ENCODE peak calls at places on chromosomes 1 and 21, in eight cellular contexts. One of them, this sample, is unnamed.

GRCh38 chr1:170162385-170163226 is 16.8 kb downstream of the NTMT2 start:
- DNase-seq in nephron progenitor cell: peak
- DNase-seq in activated CD4-positive, alpha-beta T cell treated with anti-CD3 and anti-CD28 coated beads for 36 hours: no peak
- DNase-seq in CD8-positive, alpha-beta T cell: no peak
- DNase-seq in amniotic stem cell: peak
- DNase-seq in hypothalamus: no peak
- DNase-seq in ovary: peak
- DNase-seq in caudate nucleus: no peak
- DNase-seq in this sample: peak

GRCh38 chr1:238052496-238053266 is 162.0 kb upstream of the ZP4 start:
- DNase-seq in nephron progenitor cell: no peak
- DNase-seq in activated CD4-positive, alpha-beta T cell treated with anti-CD3 and anti-CD28 coated beads for 36 hours: no peak
- DNase-seq in CD8-positive, alpha-beta T cell: no peak
- DNase-seq in amniotic stem cell: no peak
- DNase-seq in hypothalamus: no peak
- DNase-seq in ovary: no peak
- DNase-seq in caudate nucleus: no peak
- DNase-seq in this sample: no peak

GRCh38 chr1:42926870-42927242 is 31.8 kb downstream of the SLC2A1 start:
- DNase-seq in nephron progenitor cell: no peak
- DNase-seq in activated CD4-positive, alpha-beta T cell treated with anti-CD3 and anti-CD28 coated beads for 36 hours: no peak
- DNase-seq in CD8-positive, alpha-beta T cell: no peak
- DNase-seq in amniotic stem cell: no peak
- DNase-seq in hypothalamus: no peak
- DNase-seq in ovary: no peak
- DNase-seq in caudate nucleus: no peak
- DNase-seq in this sample: no peak

GRCh38 chr1:62058951-62059350 is 135.7 kb upstream of the L1TD1 start:
- DNase-seq in nephron progenitor cell: no peak
- DNase-seq in activated CD4-positive, alpha-beta T cell treated with anti-CD3 and anti-CD28 coated beads for 36 hours: no peak
- DNase-seq in CD8-positive, alpha-beta T cell: no peak
- DNase-seq in amniotic stem cell: no peak
- DNase-seq in hypothalamus: no peak
- DNase-seq in ovary: no peak
- DNase-seq in caudate nucleus: no peak
- DNase-seq in this sample: no peak

GRCh38 chr1:63883494-63884235 is 109.8 kb downstream of the ROR1 start:
- DNase-seq in nephron progenitor cell: no peak
- DNase-seq in activated CD4-positive, alpha-beta T cell treated with anti-CD3 and anti-CD28 coated beads for 36 hours: no peak
- DNase-seq in CD8-positive, alpha-beta T cell: no peak
- DNase-seq in amniotic stem cell: no peak
- DNase-seq in hypothalamus: no peak
- DNase-seq in ovary: no peak
- DNase-seq in caudate nucleus: no peak
- DNase-seq in this sample: peak

GRCh38 chr1:3763351-3764125 is 9.0 kb upstream of the SMIM1 start:
- DNase-seq in nephron progenitor cell: no peak
- DNase-seq in activated CD4-positive, alpha-beta T cell treated with anti-CD3 and anti-CD28 coated beads for 36 hours: no peak
- DNase-seq in CD8-positive, alpha-beta T cell: no peak
- DNase-seq in amniotic stem cell: no peak
- DNase-seq in hypothalamus: no peak
- DNase-seq in ovary: no peak
- DNase-seq in caudate nucleus: no peak
- DNase-seq in this sample: no peak

GRCh38 chr1:9284061-9284460 is 8.6 kb upstream of the SPSB1 start:
- DNase-seq in nephron progenitor cell: no peak
- DNase-seq in activated CD4-positive, alpha-beta T cell treated with anti-CD3 and anti-CD28 coated beads for 36 hours: no peak
- DNase-seq in CD8-positive, alpha-beta T cell: no peak
- DNase-seq in amniotic stem cell: no peak
- DNase-seq in hypothalamus: no peak
- DNase-seq in ovary: no peak
- DNase-seq in caudate nucleus: no peak
- DNase-seq in this sample: no peak

GRCh38 chr1:218785928-218786327 is 387.8 kb upstream of the LYPLAL1 start:
- DNase-seq in nephron progenitor cell: no peak
- DNase-seq in activated CD4-positive, alpha-beta T cell treated with anti-CD3 and anti-CD28 coated beads for 36 hours: no peak
- DNase-seq in CD8-positive, alpha-beta T cell: no peak
- DNase-seq in amniotic stem cell: no peak
- DNase-seq in hypothalamus: no peak
- DNase-seq in ovary: peak
- DNase-seq in caudate nucleus: no peak
- DNase-seq in this sample: no peak

GRCh38 chr1:10629091-10629815 is 154.5 kb downstream of the PEX14 start:
- DNase-seq in nephron progenitor cell: no peak
- DNase-seq in activated CD4-positive, alpha-beta T cell treated with anti-CD3 and anti-CD28 coated beads for 36 hours: no peak
- DNase-seq in CD8-positive, alpha-beta T cell: no peak
- DNase-seq in amniotic stem cell: no peak
- DNase-seq in hypothalamus: no peak
- DNase-seq in ovary: no peak
- DNase-seq in caudate nucleus: no peak
- DNase-seq in this sample: no peak

GRCh38 chr1:44907909-44908308 is 64.9 kb upstream of the PTCH2 start:
- DNase-seq in nephron progenitor cell: no peak
- DNase-seq in activated CD4-positive, alpha-beta T cell treated with anti-CD3 and anti-CD28 coated beads for 36 hours: no peak
- DNase-seq in CD8-positive, alpha-beta T cell: no peak
- DNase-seq in amniotic stem cell: no peak
- DNase-seq in hypothalamus: no peak
- DNase-seq in ovary: no peak
- DNase-seq in caudate nucleus: no peak
- DNase-seq in this sample: no peak

GRCh38 chr1:54371936-54372385 is 34.2 kb downstream of the SSBP3 start:
- DNase-seq in nephron progenitor cell: no peak
- DNase-seq in activated CD4-positive, alpha-beta T cell treated with anti-CD3 and anti-CD28 coated beads for 36 hours: no peak
- DNase-seq in CD8-positive, alpha-beta T cell: no peak
- DNase-seq in amniotic stem cell: no peak
- DNase-seq in hypothalamus: no peak
- DNase-seq in ovary: no peak
- DNase-seq in caudate nucleus: no peak
- DNase-seq in this sample: no peak

GRCh38 chr1:247222840-247223239 is 33.0 kb upstream of the VN1R5 start:
- DNase-seq in nephron progenitor cell: no peak
- DNase-seq in activated CD4-positive, alpha-beta T cell treated with anti-CD3 and anti-CD28 coated beads for 36 hours: no peak
- DNase-seq in CD8-positive, alpha-beta T cell: no peak
- DNase-seq in amniotic stem cell: no peak
- DNase-seq in hypothalamus: no peak
- DNase-seq in ovary: no peak
- DNase-seq in caudate nucleus: no peak
- DNase-seq in this sample: no peak

GRCh38 chr1:229694053-229694693 is 68.1 kb downstream of the URB2 start:
- DNase-seq in nephron progenitor cell: peak
- DNase-seq in activated CD4-positive, alpha-beta T cell treated with anti-CD3 and anti-CD28 coated beads for 36 hours: no peak
- DNase-seq in CD8-positive, alpha-beta T cell: no peak
- DNase-seq in amniotic stem cell: no peak
- DNase-seq in hypothalamus: no peak
- DNase-seq in ovary: peak
- DNase-seq in caudate nucleus: no peak
- DNase-seq in this sample: peak

GRCh38 chr1:85616736-85617135 is 36.2 kb downstream of the CCN1 start:
- DNase-seq in nephron progenitor cell: no peak
- DNase-seq in activated CD4-positive, alpha-beta T cell treated with anti-CD3 and anti-CD28 coated beads for 36 hours: no peak
- DNase-seq in CD8-positive, alpha-beta T cell: no peak
- DNase-seq in amniotic stem cell: no peak
- DNase-seq in hypothalamus: no peak
- DNase-seq in ovary: no peak
- DNase-seq in caudate nucleus: no peak
- DNase-seq in this sample: no peak

GRCh38 chr1:52502789-52503188 is 50.1 kb downstream of the TUT4 start:
- DNase-seq in nephron progenitor cell: no peak
- DNase-seq in activated CD4-positive, alpha-beta T cell treated with anti-CD3 and anti-CD28 coated beads for 36 hours: peak
- DNase-seq in CD8-positive, alpha-beta T cell: peak
- DNase-seq in amniotic stem cell: no peak
- DNase-seq in hypothalamus: no peak
- DNase-seq in ovary: no peak
- DNase-seq in caudate nucleus: no peak
- DNase-seq in this sample: no peak

GRCh38 chr1:245695211-245695610 is 540.4 kb downstream of the KIF26B start:
- DNase-seq in nephron progenitor cell: no peak
- DNase-seq in activated CD4-positive, alpha-beta T cell treated with anti-CD3 and anti-CD28 coated beads for 36 hours: no peak
- DNase-seq in CD8-positive, alpha-beta T cell: no peak
- DNase-seq in amniotic stem cell: no peak
- DNase-seq in hypothalamus: no peak
- DNase-seq in ovary: no peak
- DNase-seq in caudate nucleus: no peak
- DNase-seq in this sample: no peak

GRCh38 chr1:203517426-203517974 is 23.5 kb downstream of the OPTC start:
- DNase-seq in nephron progenitor cell: no peak
- DNase-seq in activated CD4-positive, alpha-beta T cell treated with anti-CD3 and anti-CD28 coated beads for 36 hours: no peak
- DNase-seq in CD8-positive, alpha-beta T cell: no peak
- DNase-seq in amniotic stem cell: no peak
- DNase-seq in hypothalamus: no peak
- DNase-seq in ovary: no peak
- DNase-seq in caudate nucleus: no peak
- DNase-seq in this sample: no peak

GRCh38 chr1:34164510-34165381 is at the start of gene CSMD2:
- DNase-seq in nephron progenitor cell: peak
- DNase-seq in activated CD4-positive, alpha-beta T cell treated with anti-CD3 and anti-CD28 coated beads for 36 hours: no peak
- DNase-seq in CD8-positive, alpha-beta T cell: no peak
- DNase-seq in amniotic stem cell: peak
- DNase-seq in hypothalamus: peak
- DNase-seq in ovary: no peak
- DNase-seq in caudate nucleus: peak
- DNase-seq in this sample: peak

GRCh38 chr1:2832506-2833453 is 31.3 kb upstream of the TTC34 start:
- DNase-seq in nephron progenitor cell: no peak
- DNase-seq in activated CD4-positive, alpha-beta T cell treated with anti-CD3 and anti-CD28 coated beads for 36 hours: no peak
- DNase-seq in CD8-positive, alpha-beta T cell: no peak
- DNase-seq in amniotic stem cell: no peak
- DNase-seq in hypothalamus: no peak
- DNase-seq in ovary: no peak
- DNase-seq in caudate nucleus: no peak
- DNase-seq in this sample: no peak

GRCh38 chr21:31475223-31475622 is 131.2 kb upstream of the TIAM1 start:
- DNase-seq in nephron progenitor cell: no peak
- DNase-seq in activated CD4-positive, alpha-beta T cell treated with anti-CD3 and anti-CD28 coated beads for 36 hours: no peak
- DNase-seq in CD8-positive, alpha-beta T cell: no peak
- DNase-seq in amniotic stem cell: no peak
- DNase-seq in hypothalamus: no peak
- DNase-seq in ovary: no peak
- DNase-seq in caudate nucleus: no peak
- DNase-seq in this sample: no peak

GRCh38 chr1:53626576-53626975 is 112.4 kb downstream of the GLIS1 start:
- DNase-seq in nephron progenitor cell: no peak
- DNase-seq in activated CD4-positive, alpha-beta T cell treated with anti-CD3 and anti-CD28 coated beads for 36 hours: no peak
- DNase-seq in CD8-positive, alpha-beta T cell: no peak
- DNase-seq in amniotic stem cell: no peak
- DNase-seq in hypothalamus: no peak
- DNase-seq in ovary: no peak
- DNase-seq in caudate nucleus: no peak
- DNase-seq in this sample: no peak

GRCh38 chr1:230618537-230618936 is 23.7 kb upstream of the COG2 start:
- DNase-seq in nephron progenitor cell: no peak
- DNase-seq in activated CD4-positive, alpha-beta T cell treated with anti-CD3 and anti-CD28 coated beads for 36 hours: no peak
- DNase-seq in CD8-positive, alpha-beta T cell: no peak
- DNase-seq in amniotic stem cell: no peak
- DNase-seq in hypothalamus: no peak
- DNase-seq in ovary: no peak
- DNase-seq in caudate nucleus: no peak
- DNase-seq in this sample: no peak

GRCh38 chr1:55049271-55049913 is 10.0 kb downstream of the PCSK9 start:
- DNase-seq in nephron progenitor cell: no peak
- DNase-seq in activated CD4-positive, alpha-beta T cell treated with anti-CD3 and anti-CD28 coated beads for 36 hours: no peak
- DNase-seq in CD8-positive, alpha-beta T cell: no peak
- DNase-seq in amniotic stem cell: no peak
- DNase-seq in hypothalamus: no peak
- DNase-seq in ovary: no peak
- DNase-seq in caudate nucleus: no peak
- DNase-seq in this sample: no peak

GRCh38 chr21:26127918-26128317 is 42.7 kb downstream of the APP start:
- DNase-seq in nephron progenitor cell: no peak
- DNase-seq in activated CD4-positive, alpha-beta T cell treated with anti-CD3 and anti-CD28 coated beads for 36 hours: no peak
- DNase-seq in CD8-positive, alpha-beta T cell: no peak
- DNase-seq in amniotic stem cell: no peak
- DNase-seq in hypothalamus: no peak
- DNase-seq in ovary: no peak
- DNase-seq in caudate nucleus: no peak
- DNase-seq in this sample: no peak

GRCh38 chr1:155145491-155145890 is 5.2 kb upstream of the DPM3 start:
- DNase-seq in nephron progenitor cell: no peak
- DNase-seq in activated CD4-positive, alpha-beta T cell treated with anti-CD3 and anti-CD28 coated beads for 36 hours: no peak
- DNase-seq in CD8-positive, alpha-beta T cell: no peak
- DNase-seq in amniotic stem cell: no peak
- DNase-seq in hypothalamus: no peak
- DNase-seq in ovary: no peak
- DNase-seq in caudate nucleus: no peak
- DNase-seq in this sample: no peak

GRCh38 chr1:172906778-172907592 is 143.8 kb downstream of the TNFSF18 start:
- DNase-seq in nephron progenitor cell: no peak
- DNase-seq in activated CD4-positive, alpha-beta T cell treated with anti-CD3 and anti-CD28 coated beads for 36 hours: peak
- DNase-seq in CD8-positive, alpha-beta T cell: no peak
- DNase-seq in amniotic stem cell: peak
- DNase-seq in hypothalamus: no peak
- DNase-seq in ovary: no peak
- DNase-seq in caudate nucleus: no peak
- DNase-seq in this sample: no peak

GRCh38 chr1:246709845-246710244 is 14.4 kb upstream of the SCCPDH start:
- DNase-seq in nephron progenitor cell: no peak
- DNase-seq in activated CD4-positive, alpha-beta T cell treated with anti-CD3 and anti-CD28 coated beads for 36 hours: no peak
- DNase-seq in CD8-positive, alpha-beta T cell: no peak
- DNase-seq in amniotic stem cell: no peak
- DNase-seq in hypothalamus: no peak
- DNase-seq in ovary: no peak
- DNase-seq in caudate nucleus: no peak
- DNase-seq in this sample: no peak

GRCh38 chr1:15224259-15224869 is 22.7 kb upstream of the FHAD1 start:
- DNase-seq in nephron progenitor cell: no peak
- DNase-seq in activated CD4-positive, alpha-beta T cell treated with anti-CD3 and anti-CD28 coated beads for 36 hours: no peak
- DNase-seq in CD8-positive, alpha-beta T cell: no peak
- DNase-seq in amniotic stem cell: no peak
- DNase-seq in hypothalamus: no peak
- DNase-seq in ovary: no peak
- DNase-seq in caudate nucleus: no peak
- DNase-seq in this sample: no peak

GRCh38 chr1:78716186-78716585 is 66.6 kb downstream of the IFI44 start:
- DNase-seq in nephron progenitor cell: no peak
- DNase-seq in activated CD4-positive, alpha-beta T cell treated with anti-CD3 and anti-CD28 coated beads for 36 hours: no peak
- DNase-seq in CD8-positive, alpha-beta T cell: no peak
- DNase-seq in amniotic stem cell: no peak
- DNase-seq in hypothalamus: no peak
- DNase-seq in ovary: no peak
- DNase-seq in caudate nucleus: no peak
- DNase-seq in this sample: no peak

GRCh38 chr1:178531897-178532296 is 19.0 kb downstream of the TEX35 start:
- DNase-seq in nephron progenitor cell: no peak
- DNase-seq in activated CD4-positive, alpha-beta T cell treated with anti-CD3 and anti-CD28 coated beads for 36 hours: no peak
- DNase-seq in CD8-positive, alpha-beta T cell: no peak
- DNase-seq in amniotic stem cell: no peak
- DNase-seq in hypothalamus: no peak
- DNase-seq in ovary: no peak
- DNase-seq in caudate nucleus: no peak
- DNase-seq in this sample: no peak

GRCh38 chr1:224435318-224435763 is 744 bp upstream of the WDR26 start:
- DNase-seq in nephron progenitor cell: no peak
- DNase-seq in activated CD4-positive, alpha-beta T cell treated with anti-CD3 and anti-CD28 coated beads for 36 hours: peak
- DNase-seq in CD8-positive, alpha-beta T cell: peak
- DNase-seq in amniotic stem cell: peak
- DNase-seq in hypothalamus: no peak
- DNase-seq in ovary: no peak
- DNase-seq in caudate nucleus: no peak
- DNase-seq in this sample: peak

GRCh38 chr1:81550753-81551152 is 250.0 kb upstream of the ADGRL2 start:
- DNase-seq in nephron progenitor cell: no peak
- DNase-seq in activated CD4-positive, alpha-beta T cell treated with anti-CD3 and anti-CD28 coated beads for 36 hours: no peak
- DNase-seq in CD8-positive, alpha-beta T cell: no peak
- DNase-seq in amniotic stem cell: no peak
- DNase-seq in hypothalamus: no peak
- DNase-seq in ovary: no peak
- DNase-seq in caudate nucleus: no peak
- DNase-seq in this sample: no peak

GRCh38 chr1:95640746-95641145 is 406.7 kb downstream of the RWDD3 start:
- DNase-seq in nephron progenitor cell: no peak
- DNase-seq in activated CD4-positive, alpha-beta T cell treated with anti-CD3 and anti-CD28 coated beads for 36 hours: no peak
- DNase-seq in CD8-positive, alpha-beta T cell: no peak
- DNase-seq in amniotic stem cell: no peak
- DNase-seq in hypothalamus: peak
- DNase-seq in ovary: no peak
- DNase-seq in caudate nucleus: no peak
- DNase-seq in this sample: no peak

GRCh38 chr1:94355485-94355980 is 62.7 kb upstream of the ABCD3 start:
- DNase-seq in nephron progenitor cell: no peak
- DNase-seq in activated CD4-positive, alpha-beta T cell treated with anti-CD3 and anti-CD28 coated beads for 36 hours: no peak
- DNase-seq in CD8-positive, alpha-beta T cell: no peak
- DNase-seq in amniotic stem cell: no peak
- DNase-seq in hypothalamus: no peak
- DNase-seq in ovary: no peak
- DNase-seq in caudate nucleus: no peak
- DNase-seq in this sample: no peak